ENCODE peak calls at places on chromosomes 16 and 17, in six cellular contexts. I, S, L, R, H and D are unnamed samples.

GRCh38 chr16:59060212-59060611 is 326.1 kb upstream of the GOT2 start:
- DNase-seq in I (no peak), S (no peak), L (peak; percentile 79), R (no peak), H (no peak), D (peak; percentile 14)

GRCh38 chr16:49821614-49822282 is 34.2 kb downstream of the ZNF423 start:
- DNase-seq in I (no peak), S (no peak), L (no peak), R (no peak), H (no peak), D (no peak)

GRCh38 chr16:29852654-29853053 is 10.4 kb downstream of the CDIPT start:
- DNase-seq in I (no peak), S (no peak), L (peak; percentile 86), R (no peak), H (no peak), D (peak; percentile 44)

GRCh38 chr16:51164167-51164566 is 13.1 kb upstream of the SALL1 start:
- DNase-seq in I (no peak), S (no peak), L (peak; percentile 62), R (no peak), H (no peak), D (no peak)

GRCh38 chr16:55250641-55251550 is 73.1 kb upstream of the IRX6 start:
- DNase-seq in I (no peak), S (no peak), L (peak; percentile 74), R (no peak), H (no peak), D (no peak)

GRCh38 chr16:89422527-89422904 is 67.8 kb downstream of the ANKRD11 start:
- DNase-seq in I (no peak), S (no peak), L (no peak), R (no peak), H (no peak), D (peak; percentile 58)

GRCh38 chr17:58335061-58335731 is 6.6 kb upstream of the TSPOAP1 start:
- DNase-seq in I (no peak), S (peak; percentile 83), L (no peak), R (peak; percentile 44), H (no peak), D (no peak)

GRCh38 chr17:36856921-36857381 is 80.3 kb upstream of the LHX1 start:
- DNase-seq in I (peak; percentile 40), S (no peak), L (no peak), R (no peak), H (no peak), D (no peak)

GRCh38 chr17:11144358-11145233 is 96.4 kb upstream of the SHISA6 start:
- DNase-seq in I (no peak), S (peak; percentile 2), L (peak; percentile 34), R (no peak), H (no peak), D (peak; percentile 2)

GRCh38 chr17:41512789-41513547 is 5.7 kb downstream of the KRT15 start:
- DNase-seq in I (no peak), S (no peak), L (no peak), R (no peak), H (no peak), D (no peak)

GRCh38 chr17:41518031-41518430 is 659 bp downstream of the KRT15 start:
- DNase-seq in I (no peak), S (no peak), L (no peak), R (no peak), H (no peak), D (no peak)

GRCh38 chr17:41518789-41519449 is at the start of gene KRT15:
- DNase-seq in I (no peak), S (no peak), L (no peak), R (no peak), H (no peak), D (no peak)

GRCh38 chr17:41516828-41517283 is 1.8 kb downstream of the KRT15 start:
- DNase-seq in I (no peak), S (no peak), L (no peak), R (no peak), H (no peak), D (no peak)

DNA sequence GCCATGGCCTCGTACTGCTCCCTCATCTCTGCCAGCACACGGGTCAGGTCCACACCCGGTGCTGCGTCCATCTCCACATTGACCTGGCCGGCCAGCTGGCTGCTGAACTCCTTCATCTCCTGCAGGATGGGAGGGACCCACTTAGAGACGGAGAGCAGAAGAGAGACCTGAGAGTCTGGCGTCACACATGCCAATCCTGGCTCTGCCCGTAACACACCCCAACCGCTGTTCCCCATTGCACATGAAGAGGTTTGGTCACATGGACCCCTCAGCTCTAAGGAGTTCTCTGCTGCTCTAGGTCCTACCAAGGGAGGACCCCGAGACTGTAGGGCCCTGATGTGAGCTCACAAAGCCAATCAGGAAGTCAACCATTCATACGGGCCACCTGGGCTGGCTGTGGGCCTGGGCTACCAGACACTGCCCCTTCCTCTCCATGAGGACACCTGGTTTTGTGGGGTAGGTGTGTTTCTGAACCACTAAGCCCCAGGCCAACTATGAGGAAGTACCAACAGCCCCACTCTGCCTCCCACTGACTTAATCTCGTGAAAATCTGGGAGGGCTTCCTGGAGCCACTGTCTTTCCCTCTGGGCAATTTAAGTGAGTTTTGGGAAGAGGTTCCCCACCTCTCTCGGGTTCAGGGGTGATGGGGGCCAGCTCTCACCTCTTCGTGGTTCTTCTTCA is 2.4 kb downstream of the KRT15 start:
- DNase-seq in I (no peak), S (no peak), L (no peak), R (no peak), H (no peak), D (no peak)
- H3K4me3 ChIP-seq in I (no peak overlapping the region), S (no peak overlapping the region), L (no peak overlapping the region), R (no peak overlapping the region), H (peak overlapping the region; percentile 60), D (no peak overlapping the region)

GRCh38 chr16:85567101-85567866 is 45.8 kb upstream of the GSE1 start:
- DNase-seq in I (no peak), S (peak; percentile 87), L (no peak), R (no peak), H (no peak), D (no peak)
- H3K4me3 ChIP-seq in I (no peak overlapping the region), S (no peak overlapping the region), L (no peak overlapping the region), R (no peak overlapping the region), H (no peak overlapping the region), D (no peak overlapping the region)

DNA sequence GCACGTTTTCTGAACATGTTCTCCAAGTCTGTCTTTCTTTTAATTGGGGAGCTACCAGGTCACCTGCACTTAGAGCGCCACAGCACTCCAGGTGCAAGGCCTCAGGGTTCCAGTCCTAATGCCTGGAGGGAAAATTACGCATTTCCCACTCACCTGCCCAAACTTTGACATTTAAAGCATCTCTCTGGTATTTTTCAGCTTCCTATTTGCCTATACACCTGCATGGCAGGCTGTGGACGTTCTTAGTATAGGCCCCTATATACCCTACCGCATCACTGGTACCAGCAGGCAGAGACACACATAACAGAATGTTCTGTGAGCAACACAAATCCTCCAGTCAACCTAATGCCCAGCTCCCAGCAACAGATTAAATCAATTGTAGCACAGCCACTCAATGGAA is 213.3 kb downstream of the MRTFB start:
- DNase-seq in I (no peak), S (no peak), L (no peak), R (no peak), H (no peak), D (no peak)
- H3K4me3 ChIP-seq in I (peak overlapping the region; percentile 72), S (no peak overlapping the region), L (no peak overlapping the region), R (no peak overlapping the region), H (no peak overlapping the region), D (no peak overlapping the region)

GRCh38 chr17:17526369-17526768 is 30.2 kb upstream of the RASD1 start:
- DNase-seq in I (no peak), S (no peak), L (no peak), R (no peak), H (no peak), D (no peak)
- H3K4me3 ChIP-seq in I (no peak overlapping the region), S (no peak overlapping the region), L (no peak overlapping the region), R (no peak overlapping the region), H (no peak overlapping the region), D (no peak overlapping the region)

GRCh38 chr16:28104404-28104803 is 40.9 kb upstream of the GSG1L start:
- DNase-seq in I (no peak), S (no peak), L (no peak), R (no peak), H (no peak), D (no peak)

GRCh38 chr16:28098959-28099945 is 35.7 kb upstream of the GSG1L start:
- DNase-seq in I (no peak), S (no peak), L (no peak), R (no peak), H (no peak), D (no peak)

GRCh38 chr16:28103516-28104170 is 40.1 kb upstream of the GSG1L start:
- DNase-seq in I (no peak), S (no peak), L (no peak), R (no peak), H (no peak), D (no peak)

GRCh38 chr16:28100810-28101532 is 37.5 kb upstream of the GSG1L start:
- DNase-seq in I (no peak), S (no peak), L (no peak), R (no peak), H (no peak), D (no peak)

GRCh38 chr16:28101533-28101890 is 38.0 kb upstream of the GSG1L start:
- DNase-seq in I (no peak), S (no peak), L (no peak), R (no peak), H (no peak), D (no peak)
- H3K4me3 ChIP-seq in I (no peak overlapping the region), S (no peak overlapping the region), L (no peak overlapping the region), R (no peak overlapping the region), H (no peak overlapping the region), D (no peak overlapping the region)